ENCODE peak calls at places on chromosome X, in eight cellular contexts. L, E, Y, I, G, T, Z and W are unnamed samples.

GRCh38 chrX:148871422-148872152 is 371.2 kb downstream of the AFF2 start:
- DNase-seq in L (no peak), E (no peak), Y (no peak), I (no peak), G (no peak), T (no peak), Z (no peak), W (no peak)

GRCh38 chrX:72666451-72666850 is 47.7 kb downstream of the PHKA1 start:
- DNase-seq in L (no peak), E (no peak), Y (no peak), I (no peak), G (no peak), T (no peak), Z (no peak), W (no peak)

GRCh38 chrX:127726227-127726626 is 326.0 kb downstream of the ACTRT1 start:
- DNase-seq in L (no peak), E (no peak), Y (no peak), I (no peak), G (no peak), T (no peak), Z (no peak), W (no peak)

GRCh38 chrX:38800981-38801845 is at the start of gene MID1IP1:
- DNase-seq in L (peak; percentile 35), E (peak; percentile 85), Y (peak; percentile 91), I (peak; percentile 85), G (peak; percentile 46), T (peak; percentile 87), Z (peak; percentile 96), W (peak; percentile 81)

GRCh38 chrX:113522814-113523213 is 682.2 kb upstream of the AMOT start:
- DNase-seq in L (no peak), E (no peak), Y (no peak), I (no peak), G (no peak), T (no peak), Z (no peak), W (no peak)

GRCh38 chrX:2670978-2671377 is 20.1 kb upstream of the CD99 start:
- DNase-seq in L (no peak), E (no peak), Y (no peak), I (no peak), G (no peak), T (no peak), Z (no peak), W (no peak)

GRCh38 chrX:1468250-1468772 is 15.6 kb upstream of the ASMTL start:
- DNase-seq in L (peak; percentile 69), E (no peak), Y (no peak), I (no peak), G (peak; percentile 74), T (no peak), Z (peak; percentile 79), W (no peak)

GRCh38 chrX:134727363-134727762 is 69.1 kb upstream of the PLAC1 start:
- DNase-seq in L (no peak), E (no peak), Y (no peak), I (no peak), G (no peak), T (no peak), Z (no peak), W (no peak)

GRCh38 chrX:122641826-122642225 is 542.3 kb upstream of the GRIA3 start:
- DNase-seq in L (no peak), E (no peak), Y (no peak), I (no peak), G (no peak), T (no peak), Z (no peak), W (no peak)